ENCODE peak calls at places on chromosomes 7 and 10, in nine cellular contexts. A is NCI-H2171 treated with DMSO at 0.1 percent for 48 hours; M is central memory CD4-positive, alpha-beta T cell; B is NCI-H345; V is body of pancreas; S is mucosa of gallbladder; G is kidney; T is kidney glomerular epithelial cell; C is GM23248. Z is an unnamed sample.

GRCh38 chr10:76040107-76040829 is 608.8 kb downstream of the LRMDA start:
- DNase-seq in T (no peak), A (no peak), V (no peak), S (no peak), M (no peak), G (no peak), B (no peak), C (no peak), Z (no peak)

GRCh38 chr10:49651917-49652316 is 27.5 kb upstream of the C10orf53 start:
- DNase-seq in S (no peak), B (no peak), C (no peak), A (no peak), G (no peak), V (no peak), T (no peak), M (no peak), Z (peak)

GRCh38 chr7:132410385-132410784 is 165.9 kb downstream of the PLXNA4 start:
- DNase-seq in M (no peak), G (no peak), B (no peak), C (peak), V (no peak), A (no peak), T (no peak), S (no peak), Z (no peak)

GRCh38 chr10:43823237-43823605 is 174.5 kb upstream of the ZNF32 start:
- DNase-seq in V (no peak), M (no peak), T (no peak), G (no peak), A (no peak), B (no peak), C (peak), S (no peak), Z (no peak)

GRCh38 chr10:12644380-12645144 is 295.2 kb downstream of the CAMK1D start:
- DNase-seq in M (no peak), V (no peak), S (no peak), C (no peak), A (no peak), G (no peak), B (no peak), T (no peak), Z (no peak)

GRCh38 chr7:28068811-28069216 is 111.8 kb downstream of the JAZF1 start:
- DNase-seq in V (no peak), G (no peak), A (peak), S (no peak), B (no peak), C (peak), T (peak), M (no peak), Z (no peak)

GRCh38 chr10:130551676-130552075 is 415.5 kb downstream of the GLRX3 start:
- DNase-seq in V (no peak), T (no peak), B (no peak), G (no peak), S (no peak), M (no peak), A (no peak), C (no peak), Z (no peak)

GRCh38 chr10:76022366-76022765 is 590.9 kb downstream of the LRMDA start:
- DNase-seq in A (no peak), C (no peak), B (no peak), V (no peak), M (no peak), T (no peak), S (no peak), G (no peak), Z (no peak)

GRCh38 chr7:19146699-19147098 is 1.5 kb upstream of the FERD3L start:
- DNase-seq in A (no peak), V (no peak), T (no peak), M (no peak), G (no peak), C (peak), B (no peak), S (no peak), Z (no peak)

GRCh38 chr10:5956146-5956914 is 21.0 kb downstream of the IL15RA start:
- DNase-seq in M (no peak), C (no peak), A (no peak), G (peak), B (no peak), V (no peak), T (no peak), S (no peak), Z (no peak)

GRCh38 chr10:59625842-59626522 is 83.7 kb downstream of the SLC16A9 start:
- DNase-seq in M (peak), G (no peak), T (peak), A (peak), B (peak), V (peak), S (peak), C (peak), Z (no peak)

Z was measured in lung.